ENCODE peak calls at places on chromosomes 2 and 18, in seven cellular contexts. W is SJCRH30, U is activated T-cell treated with anti-CD3 and anti-CD28 coated beads for 4 hours, X is upper lobe of left lung, B is right atrium auricular region, R is ovary, Q is fibroblast of the conjunctiva. T is an unnamed sample.

GRCh38 chr2:27211241-27211942 is 449 bp upstream of the ATRAID start:
- DNase-seq in W (no peak), U (no peak), X (no peak), B (no peak), R (no peak), Q (no peak), T (no peak)

GRCh38 chr2:11065833-11066232 is 89.4 kb upstream of the SLC66A3 start:
- DNase-seq in W (no peak), U (no peak), X (no peak), B (no peak), R (no peak), Q (no peak), T (no peak)

GRCh38 chr2:221485500-221485870 is 86.6 kb downstream of the EPHA4 start:
- DNase-seq in W (no peak), U (no peak), X (no peak), B (no peak), R (no peak), Q (peak; percentile 29), T (no peak)

GRCh38 chr18:23053756-23054457 is 81.4 kb upstream of the CABLES1 start:
- DNase-seq in W (peak; percentile 12), U (no peak), X (peak; percentile 42), B (no peak), R (no peak), Q (peak; percentile 52), T (peak; percentile 72)

GRCh38 chr2:765369-765768 is 88.2 kb upstream of the TMEM18 start:
- DNase-seq in W (no peak), U (no peak), X (no peak), B (no peak), R (no peak), Q (no peak), T (no peak)

GRCh38 chr2:158095912-158096311 is 5.8 kb upstream of the UPP2 start:
- DNase-seq in W (no peak), U (no peak), X (no peak), B (no peak), R (no peak), Q (no peak), T (no peak)

GRCh38 chr2:161427413-161428239 is 11.5 kb downstream of the TBR1 start:
- DNase-seq in W (no peak), U (no peak), X (peak; percentile 84), B (no peak), R (no peak), Q (no peak), T (no peak)

GRCh38 chr18:44149706-44150105 is 531.0 kb upstream of the SETBP1 start:
- DNase-seq in W (no peak), U (no peak), X (no peak), B (no peak), R (no peak), Q (peak; percentile 50), T (no peak)

GRCh38 chr2:44953686-44953976 is 12.1 kb downstream of the SIX3 start:
- DNase-seq in W (no peak), U (no peak), X (no peak), B (no peak), R (no peak), Q (no peak), T (no peak)

GRCh38 chr2:101063352-101063751 is 61.3 kb downstream of the RPL31 start:
- DNase-seq in W (no peak), U (no peak), X (no peak), B (no peak), R (no peak), Q (peak; percentile 53), T (no peak)

GRCh38 chr2:120418174-120418787 is 72.3 kb downstream of the INHBB start:
- DNase-seq in W (no peak), U (no peak), X (no peak), B (no peak), R (no peak), Q (no peak), T (no peak)

GRCh38 chr2:200509227-200509607 is 651 bp downstream of the KCTD18 start:
- DNase-seq in W (peak; percentile 15), U (no peak), X (no peak), B (no peak), R (peak; percentile 24), Q (no peak), T (peak; percentile 19)

GRCh38 chr2:169479257-169480078 is at the start of gene BBS5:
- DNase-seq in W (peak; percentile 78), U (peak; percentile 57), X (peak; percentile 95), B (peak; percentile 76), R (peak; percentile 78), Q (peak; percentile 58), T (peak; percentile 81)

GRCh38 chr2:111671426-111672150 is 212.4 kb downstream of the ANAPC1 start:
- DNase-seq in W (no peak), U (no peak), X (no peak), B (peak; percentile 74), R (peak; percentile 25), Q (peak; percentile 52), T (no peak)

GRCh38 chr18:62037989-62038778 is 145.4 kb upstream of the RNF152 start:
- DNase-seq in W (peak; percentile 30), U (no peak), X (no peak), B (no peak), R (no peak), Q (no peak), T (peak; percentile 14)

GRCh38 chr2:84805250-84805917 is 75.5 kb downstream of the TRABD2A start:
- DNase-seq in W (no peak), U (no peak), X (no peak), B (no peak), R (no peak), Q (peak; percentile 35), T (no peak)

GRCh38 chr2:165868211-165868610 is 74.2 kb upstream of the GALNT3 start:
- DNase-seq in W (no peak), U (no peak), X (no peak), B (no peak), R (no peak), Q (peak; percentile 28), T (no peak)

GRCh38 chr18:79068946-79069791 is at the start of gene ATP9B:
- DNase-seq in W (peak; percentile 89), U (peak; percentile 99), X (peak; percentile 99), B (peak; percentile 99), R (peak; percentile 99), Q (peak; percentile 96), T (peak; percentile 96)

GRCh38 chr2:9053534-9053931 is 50.0 kb upstream of the MBOAT2 start:
- DNase-seq in W (no peak), U (no peak), X (no peak), B (no peak), R (no peak), Q (no peak), T (no peak)

GRCh38 chr2:156333274-156333950 is 891 bp upstream of the NR4A2 start:
- DNase-seq in W (no peak), U (no peak), X (no peak), B (no peak), R (no peak), Q (no peak), T (peak; percentile 38)

GRCh38 chr2:27042159-27042661 is 9.3 kb upstream of the AGBL5 start:
- DNase-seq in W (no peak), U (no peak), X (no peak), B (no peak), R (no peak), Q (no peak), T (no peak)

GRCh38 chr2:28164280-28164801 is 228.3 kb upstream of the FOSL2 start:
- DNase-seq in W (peak; percentile 74), U (no peak), X (no peak), B (no peak), R (no peak), Q (peak; percentile 28), T (no peak)

GRCh38 chr2:22893773-22894517 is 491.0 kb upstream of the KLHL29 start:
- DNase-seq in W (peak; percentile 43), U (no peak), X (no peak), B (no peak), R (no peak), Q (no peak), T (no peak)